ENCODE peak calls at places on chromosomes 2 and 18, in nine cellular contexts. U is A549, X is adrenal gland, N is body of pancreas, A is gastrocnemius medialis, Z is Peyer's patch, F is HCT116, S is uterus, H is heart left ventricle. B is an unnamed sample.

GRCh38 chr2:197307933-197308521 is 2.6 kb downstream of the ANKRD44 start:
- DNase-seq in U (no peak), H (no peak), X (no peak), F (no peak), S (no peak), N (no peak), Z (no peak), A (no peak), B (no peak)

GRCh38 chr2:131641414-131642206 is 113.9 kb downstream of the CCDC74A start:
- DNase-seq in Z (no peak), X (no peak), A (no peak), H (no peak), F (no peak), U (no peak), N (no peak), S (no peak), B (no peak)

GRCh38 chr18:49100226-49100968 is 149.6 kb upstream of the SMAD7 start:
- DNase-seq in N (no peak), H (no peak), Z (no peak), A (no peak), U (no peak), S (no peak), F (no peak), X (no peak), B (no peak)

GRCh38 chr2:134218928-134219707 is 34.8 kb upstream of the MGAT5 start:
- DNase-seq in F (no peak), X (peak), Z (peak), U (no peak), N (peak), S (no peak), H (no peak), A (no peak), B (no peak)

GRCh38 chr18:42719221-42719620 is 396.3 kb downstream of the RIT2 start:
- DNase-seq in H (no peak), Z (no peak), N (no peak), X (no peak), A (no peak), S (no peak), F (no peak), U (no peak), B (no peak)

GRCh38 chr2:18900691-18901113 is 311.3 kb upstream of the NT5C1B start:
- DNase-seq in S (peak), N (no peak), X (no peak), U (no peak), H (no peak), A (peak), F (no peak), Z (no peak), B (no peak)

GRCh38 chr2:160956243-160956802 is 203.9 kb upstream of the TANK start:
- DNase-seq in S (peak), Z (no peak), X (no peak), A (peak), F (no peak), H (no peak), N (peak), U (no peak), B (peak)

GRCh38 chr2:67848551-67848950 is 214.3 kb downstream of the C1D start:
- DNase-seq in H (no peak), S (no peak), Z (no peak), F (no peak), U (no peak), X (no peak), N (no peak), A (no peak), B (no peak)

GRCh38 chr2:180443896-180444295 is 436.8 kb upstream of the CWC22 start:
- DNase-seq in H (no peak), U (no peak), A (no peak), N (no peak), X (no peak), S (no peak), F (no peak), Z (no peak), B (no peak)

GRCh38 chr2:169362346-169363026 is at the start of gene LRP2:
- DNase-seq in N (no peak), S (no peak), X (no peak), A (no peak), H (peak), Z (no peak), F (no peak), U (peak), B (no peak)

GRCh38 chr2:160156665-160157064 is 43.4 kb downstream of the ITGB6 start:
- DNase-seq in X (no peak), U (peak), S (no peak), F (no peak), A (no peak), N (no peak), H (no peak), Z (no peak), B (no peak)

GRCh38 chr18:48663931-48664847 is 125.4 kb downstream of the CTIF start:
- DNase-seq in H (peak), A (peak), S (peak), F (no peak), N (peak), U (peak), Z (peak), X (peak), B (peak)

GRCh38 chr2:59889305-59889704 is 664.1 kb downstream of the BCL11A start:
- DNase-seq in N (no peak), Z (no peak), A (no peak), X (no peak), H (no peak), U (no peak), F (no peak), S (no peak), B (no peak)

GRCh38 chr2:97355887-97356286 is 233.8 kb downstream of the ANKRD36B start:
- DNase-seq in S (no peak), H (no peak), U (peak), Z (no peak), A (no peak), X (no peak), F (no peak), N (no peak), B (peak)

GRCh38 chr2:170221317-170222288 is 43.7 kb downstream of the MYO3B start:
- DNase-seq in Z (no peak), S (no peak), X (no peak), N (no peak), U (peak), A (no peak), F (no peak), H (no peak), B (no peak)

GRCh38 chr18:58230438-58231179 is 186.6 kb downstream of the NEDD4L start:
- DNase-seq in X (no peak), F (peak), U (peak), N (peak), Z (no peak), H (no peak), S (no peak), A (no peak), B (no peak)

GRCh38 chr2:96144481-96145027 is 686 bp downstream of the DUSP2 start:
- DNase-seq in A (no peak), S (no peak), N (no peak), X (no peak), H (no peak), U (no peak), Z (peak), F (no peak), B (no peak)

GRCh38 chr2:12863937-12864336 is 147.2 kb downstream of the TRIB2 start:
- DNase-seq in H (no peak), U (no peak), F (no peak), N (no peak), S (no peak), Z (no peak), X (no peak), A (no peak), B (no peak)

GRCh38 chr2:192657364-192657763 is 462.6 kb upstream of the TMEFF2 start:
- DNase-seq in S (no peak), Z (no peak), A (no peak), N (no peak), X (no peak), U (no peak), H (no peak), F (no peak), B (no peak)

GRCh38 chr2:231410293-231411004 is 14.9 kb downstream of the B3GNT7 start:
- DNase-seq in A (no peak), S (no peak), N (no peak), F (no peak), H (no peak), U (peak), X (no peak), Z (no peak), B (no peak)
- TF ChIP-seq CTCF in A (no peak), S (no peak), N (no peak), F (peak), H (peak), U (no peak), X (no peak), Z (no peak), B (no peak)

DNA sequence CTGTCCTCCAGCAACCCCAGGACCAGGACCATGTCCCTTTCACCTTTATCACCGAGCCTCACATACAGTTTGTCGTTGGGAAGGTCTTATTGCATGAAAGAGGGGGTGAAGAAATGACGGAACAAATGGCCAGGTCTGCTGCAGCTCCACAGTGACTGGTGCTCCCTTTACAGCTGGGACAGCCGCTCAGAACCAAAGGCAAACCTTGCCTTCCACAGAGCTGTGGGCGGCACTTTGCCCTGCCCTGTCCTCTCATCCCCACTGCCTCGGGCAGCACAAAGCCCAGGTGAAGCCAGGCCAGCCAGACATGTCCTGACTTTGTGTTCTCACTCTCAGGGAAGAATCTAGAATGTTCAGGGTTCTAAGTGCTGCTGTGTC is 961 bp downstream of the GPR55 start:
- DNase-seq in N (no peak), X (no peak), H (peak), Z (no peak), U (no peak), S (no peak), A (no peak), F (no peak), B (no peak)
- TF ChIP-seq POLR2A in N (no peak), X (no peak), H (no peak), Z (no peak), U (no peak), S (no peak), A (no peak), F (no peak), B (no peak)

DNA sequence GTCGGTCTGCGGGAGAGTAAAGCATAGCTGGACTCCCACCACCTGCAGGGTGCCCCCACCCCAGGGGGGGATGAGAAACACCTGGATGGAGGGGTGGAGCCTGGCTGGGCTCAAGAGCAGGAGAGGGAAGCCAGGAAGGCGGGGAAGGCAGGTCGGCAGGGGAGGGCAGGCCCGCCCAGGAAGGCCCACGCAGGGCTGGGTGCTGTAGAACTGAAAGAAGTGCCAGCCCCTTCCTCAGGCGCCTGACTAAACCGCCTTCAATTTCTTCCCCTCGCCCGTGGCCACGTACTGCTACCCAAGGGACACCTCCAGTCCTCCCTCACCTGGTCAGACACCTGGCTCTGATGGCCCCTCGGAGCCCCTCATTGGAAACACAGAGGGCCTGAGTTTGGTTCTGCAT is 175.4 kb downstream of the HDAC4 start:
- DNase-seq in H (no peak), A (no peak), Z (no peak), F (no peak), U (no peak), X (no peak), N (no peak), S (no peak), B (no peak)
- H3K4me3 ChIP-seq in H (no peak), A (no peak), Z (no peak), F (no peak), U (no peak), X (no peak), N (no peak), S (no peak), B (no peak)

DNA sequence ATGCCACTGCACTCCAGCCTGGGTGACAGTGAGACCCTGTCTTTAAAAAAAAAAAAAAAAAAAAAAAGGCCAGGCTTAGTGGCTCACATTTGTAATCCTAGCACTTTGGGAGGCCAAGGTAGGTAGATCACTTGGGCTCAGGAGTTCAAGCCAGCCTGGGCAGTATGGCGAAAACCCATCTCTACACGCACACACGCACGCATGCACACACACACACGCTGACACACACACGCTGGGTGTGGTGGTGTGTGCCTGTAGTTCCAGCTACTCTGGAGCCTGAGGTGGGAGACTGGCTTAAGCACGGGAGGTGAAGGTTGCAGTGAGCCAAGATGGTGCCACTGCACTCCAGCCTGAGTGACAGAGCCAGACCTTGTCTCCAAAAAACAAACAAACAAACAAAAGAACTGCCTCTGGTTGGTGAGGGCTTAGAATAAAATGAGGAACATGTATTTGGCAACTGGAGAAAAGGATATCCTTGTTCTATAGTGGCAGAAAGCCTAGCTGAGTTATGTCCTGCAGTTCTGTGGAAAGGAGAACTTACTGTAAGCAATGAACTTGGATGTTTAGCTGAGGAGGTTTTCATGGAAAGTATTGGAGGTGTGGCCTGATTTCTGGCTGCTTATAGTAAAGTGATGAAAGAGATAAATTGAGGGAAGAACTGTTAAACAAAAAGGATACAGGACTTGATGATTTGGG is 34.0 kb downstream of the HAT1 start:
- DNase-seq in Z (no peak), S (no peak), F (no peak), U (no peak), A (no peak), X (peak), N (peak), H (no peak), B (no peak)
- TF ChIP-seq CTCF in Z (no peak), S (no peak), F (no peak), U (no peak), A (no peak), X (no peak), N (no peak), H (no peak), B (no peak)

GRCh38 chr2:205148756-205149155 is 533.5 kb upstream of the NRP2 start:
- DNase-seq in S (no peak), U (no peak), X (no peak), H (no peak), N (no peak), F (no peak), Z (no peak), A (no peak), B (no peak)

GRCh38 chr2:205139822-205140612 is 542.3 kb upstream of the NRP2 start:
- DNase-seq in F (no peak), U (no peak), H (no peak), Z (no peak), A (no peak), X (peak), N (peak), S (peak), B (peak)

GRCh38 chr2:205141381-205141780 is 540.9 kb upstream of the NRP2 start:
- DNase-seq in X (no peak), H (no peak), A (no peak), S (no peak), U (no peak), F (no peak), Z (no peak), N (no peak), B (no peak)

DNA sequence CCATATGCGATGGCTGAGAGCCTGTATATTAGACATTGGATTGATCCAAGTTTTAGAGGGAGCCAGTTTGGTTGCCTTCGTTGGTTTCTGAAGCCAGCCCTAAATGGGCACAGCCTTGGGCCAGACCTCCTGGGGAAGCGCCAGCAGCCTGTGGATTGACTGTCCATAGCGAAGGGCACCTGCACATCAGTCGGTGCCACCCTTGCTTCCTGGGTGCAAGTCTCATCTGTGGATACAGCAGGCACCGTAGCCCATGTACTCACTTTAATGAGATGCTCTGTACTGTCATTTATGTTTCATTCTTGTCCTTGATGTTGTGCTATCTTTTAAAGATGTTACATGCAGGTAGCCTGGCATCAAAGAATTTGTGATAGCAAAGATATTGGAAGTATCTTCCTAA is 536.4 kb upstream of the NRP2 start:
- DNase-seq in S (no peak), F (no peak), U (no peak), X (no peak), A (no peak), H (no peak), N (no peak), Z (no peak), B (no peak)
- TF ChIP-seq POLR2A in S (no peak), F (no peak), U (no peak), X (no peak), A (no peak), H (no peak), N (no peak), Z (no peak), B (no peak)

GRCh38 chr2:42493885-42494433 is at the start of gene KCNG3:
- DNase-seq in U (peak), H (peak), A (no peak), N (peak), X (peak), S (peak), Z (peak), F (no peak), B (peak)

GRCh38 chr2:42495234-42495581 is 1.4 kb upstream of the KCNG3 start:
- DNase-seq in U (no peak), A (no peak), Z (no peak), N (no peak), S (no peak), F (no peak), X (no peak), H (no peak), B (no peak)

GRCh38 chr2:42494434-42495233 is 852 bp upstream of the KCNG3 start:
- DNase-seq in A (peak), X (peak), S (peak), Z (peak), H (peak), N (peak), F (peak), U (peak), B (peak)

GRCh38 chr2:42493468-42493884 is 306 bp downstream of the KCNG3 start:
- DNase-seq in N (no peak), S (no peak), F (no peak), H (no peak), A (no peak), X (no peak), Z (no peak), U (no peak), B (no peak)

GRCh38 chr2:42495611-42496010 is 1.8 kb upstream of the KCNG3 start:
- DNase-seq in S (no peak), U (no peak), N (no peak), X (no peak), Z (no peak), A (no peak), F (no peak), H (no peak), B (peak)
- H3K4me3 ChIP-seq in S (no peak), U (no peak), N (no peak), X (no peak), Z (no peak), A (no peak), F (no peak), H (no peak), B (no peak)

DNA sequence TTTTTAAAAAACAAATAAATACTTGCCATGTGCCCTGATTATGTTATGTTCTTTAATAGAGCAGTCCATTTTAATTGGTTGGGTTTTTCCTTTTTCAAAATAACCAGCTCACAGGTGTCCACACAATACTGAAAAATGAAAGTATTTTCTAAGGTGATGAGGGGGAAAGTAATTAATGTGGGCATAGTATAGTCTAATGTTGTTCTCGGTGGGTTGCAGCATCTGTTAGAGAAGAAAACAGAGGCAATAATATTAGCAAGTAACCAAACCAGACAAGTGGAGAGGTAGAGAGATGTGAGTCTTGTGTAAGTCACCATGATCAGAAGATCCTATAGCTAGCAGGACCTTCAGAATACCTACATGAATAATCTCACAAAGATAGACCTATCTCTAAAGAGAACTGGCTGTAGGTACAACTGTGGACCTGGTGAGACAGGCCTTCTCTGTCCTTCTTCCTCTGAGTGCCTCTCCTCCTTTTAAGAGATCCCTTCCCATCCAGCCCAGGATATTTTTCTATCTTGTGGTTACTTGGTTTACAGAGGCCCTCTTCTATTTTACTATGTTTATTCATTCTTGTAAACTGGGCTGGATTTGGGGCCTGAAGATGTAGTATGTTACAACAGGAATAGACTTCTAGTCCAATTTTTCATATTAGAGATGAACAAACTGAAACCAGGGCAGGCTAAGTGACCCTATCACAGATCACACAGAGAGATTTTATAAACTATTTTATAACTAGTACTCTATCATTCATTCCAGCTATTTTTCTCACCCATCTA is 67.1 kb upstream of the MSTN start:
- DNase-seq in S (no peak), Z (no peak), A (no peak), U (no peak), N (no peak), H (no peak), X (no peak), F (no peak), B (no peak)
- TF ChIP-seq CTCF in S (no peak), Z (no peak), A (no peak), U (no peak), N (no peak), H (no peak), X (no peak), F (no peak), B (no peak)

DNA sequence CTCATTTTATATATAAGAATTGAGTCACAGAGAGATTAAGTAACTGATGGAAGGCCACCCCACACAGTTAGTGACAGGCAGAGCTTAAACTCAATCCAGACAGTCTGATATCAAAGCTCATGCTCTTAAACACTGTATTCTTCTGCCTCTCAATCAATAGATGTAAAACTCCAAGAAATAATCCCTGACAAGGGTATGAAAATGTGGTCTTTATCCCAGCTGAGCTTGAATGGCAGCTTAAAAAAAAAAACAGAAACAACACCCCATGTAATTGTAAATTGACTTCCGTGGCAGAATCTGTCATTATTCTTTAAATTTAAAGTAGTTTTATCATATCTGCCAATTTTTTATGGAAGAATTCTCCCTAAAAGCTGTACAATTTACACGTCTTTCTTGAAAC is 60.1 kb downstream of the RAB27B start:
- DNase-seq in A (no peak), S (no peak), H (no peak), F (no peak), Z (no peak), X (no peak), U (no peak), N (no peak), B (no peak)
- TF ChIP-seq POLR2A in A (no peak), S (no peak), H (no peak), F (no peak), Z (no peak), X (no peak), U (no peak), N (no peak), B (no peak)

GRCh38 chr18:79071037-79071960 is 2.1 kb downstream of the ATP9B start:
- DNase-seq in U (no peak), H (no peak), X (no peak), Z (no peak), A (no peak), N (no peak), F (no peak), S (no peak), B (no peak)
- H3K4me3 ChIP-seq in U (no peak), H (no peak), X (no peak), Z (no peak), A (peak), N (no peak), F (no peak), S (no peak), B (no peak)